ENCODE peak calls at places on chromosomes 3 and 15, in seven cellular contexts. M is RWPE2, N is right lobe of liver, A is K562, K is lower lobe of right lung, V is heart left ventricle, Q is body of pancreas. U is an unnamed sample.

GRCh38 chr3:170724599-170724998 is 138.7 kb upstream of the SLC7A14 start:
- ATAC-seq in M (no peak), N (no peak), A (no peak), K (no peak), V (no peak), Q (no peak), U (peak; percentile 63)

GRCh38 chr3:150830094-150830681 is 67.2 kb upstream of the SIAH2 start:
- ATAC-seq in M (peak; percentile 38), N (no peak), A (peak; percentile 92), K (no peak), V (no peak), Q (no peak), U (no peak)

GRCh38 chr3:18499256-18499655 is 74.1 kb upstream of the SATB1 start:
- ATAC-seq in M (no peak), N (no peak), A (no peak), K (no peak), V (no peak), Q (no peak), U (no peak)

GRCh38 chr3:139074565-139075115 is 29.9 kb upstream of the PRR23C start:
- ATAC-seq in M (no peak), N (no peak), A (no peak), K (no peak), V (no peak), Q (no peak), U (no peak)

GRCh38 chr15:69469467-69470191 is 17.0 kb downstream of the RPLP1 start:
- ATAC-seq in M (peak; percentile 49), N (no peak), A (peak; percentile 64), K (no peak), V (no peak), Q (no peak), U (no peak)

GRCh38 chr15:85000189-85000864 is 18.7 kb downstream of the PDE8A start:
- ATAC-seq in M (no peak), N (peak; percentile 86), A (peak; percentile 40), K (peak; percentile 26), V (peak; percentile 54), Q (peak; percentile 27), U (no peak)

GRCh38 chr3:20225769-20226168 is 39.8 kb upstream of the SGO1 start:
- ATAC-seq in M (peak; percentile 58), N (peak; percentile 86), A (peak; percentile 97), K (no peak), V (no peak), Q (peak; percentile 78), U (no peak)

GRCh38 chr3:100089802-100090668 is 24.3 kb downstream of the FILIP1L start:
- ATAC-seq in M (peak; percentile 68), N (no peak), A (peak; percentile 96), K (peak; percentile 55), V (peak; percentile 69), Q (peak; percentile 53), U (peak; percentile 60)

GRCh38 chr3:12879191-12879815 is 37.9 kb upstream of the RPL32 start:
- ATAC-seq in M (no peak), N (peak; percentile 23), A (peak; percentile 42), K (no peak), V (no peak), Q (no peak), U (no peak)

GRCh38 chr15:85722789-85723188 is 71.9 kb downstream of the KLHL25 start:
- ATAC-seq in M (no peak), N (no peak), A (no peak), K (no peak), V (peak; percentile 53), Q (no peak), U (no peak)

GRCh38 chr3:165459924-165460540 is 263.8 kb upstream of the SLITRK3 start:
- ATAC-seq in M (peak; percentile 39), N (no peak), A (no peak), K (no peak), V (no peak), Q (no peak), U (no peak)

GRCh38 chr3:69660631-69661030 is 78.6 kb upstream of the MITF start:
- ATAC-seq in M (no peak), N (peak; percentile 28), A (no peak), K (no peak), V (no peak), Q (no peak), U (no peak)

GRCh38 chr15:69556344-69556743 is 103.7 kb downstream of the RPLP1 start:
- ATAC-seq in M (no peak), N (peak; percentile 66), A (no peak), K (no peak), V (no peak), Q (no peak), U (no peak)

GRCh38 chr3:114527036-114527644 is 233.3 kb downstream of the TIGIT start:
- ATAC-seq in M (peak; percentile 48), N (peak; percentile 66), A (no peak), K (no peak), V (peak; percentile 27), Q (no peak), U (no peak)

GRCh38 chr3:172033392-172033791 is 6.0 kb upstream of the FNDC3B start:
- ATAC-seq in M (no peak), N (peak; percentile 40), A (no peak), K (peak; percentile 57), V (no peak), Q (no peak), U (no peak)

GRCh38 chr15:41903782-41904181 is 9.9 kb upstream of the SPTBN5 start:
- ATAC-seq in M (no peak), N (no peak), A (no peak), K (no peak), V (peak; percentile 40), Q (no peak), U (no peak)

GRCh38 chr3:144948711-144949110 is 977.1 kb downstream of the DIPK2A start:
- ATAC-seq in M (no peak), N (no peak), A (no peak), K (no peak), V (no peak), Q (no peak), U (no peak)

GRCh38 chr3:190580443-190580842 is 66.6 kb downstream of the IL1RAP start:
- ATAC-seq in M (no peak), N (peak; percentile 55), A (no peak), K (no peak), V (no peak), Q (no peak), U (no peak)

GRCh38 chr15:65766422-65767263 is 25.4 kb downstream of the DENND4A start:
- ATAC-seq in M (peak; percentile 60), N (peak; percentile 79), A (no peak), K (no peak), V (no peak), Q (peak; percentile 95), U (no peak)

GRCh38 chr15:79952329-79952728 is 18.7 kb downstream of the BCL2A1 start:
- ATAC-seq in M (no peak), N (peak; percentile 18), A (no peak), K (peak; percentile 84), V (peak; percentile 34), Q (no peak), U (no peak)

GRCh38 chr3:185460719-185461350 is 38.0 kb downstream of the TMEM41A start:
- ATAC-seq in M (no peak), N (no peak), A (peak; percentile 76), K (no peak), V (no peak), Q (no peak), U (no peak)

GRCh38 chr3:155745795-155746550 is 1.1 kb upstream of the PLCH1 start:
- ATAC-seq in M (no peak), N (no peak), A (peak; percentile 50), K (peak; percentile 48), V (peak; percentile 30), Q (peak; percentile 23), U (peak; percentile 34)

DNA sequence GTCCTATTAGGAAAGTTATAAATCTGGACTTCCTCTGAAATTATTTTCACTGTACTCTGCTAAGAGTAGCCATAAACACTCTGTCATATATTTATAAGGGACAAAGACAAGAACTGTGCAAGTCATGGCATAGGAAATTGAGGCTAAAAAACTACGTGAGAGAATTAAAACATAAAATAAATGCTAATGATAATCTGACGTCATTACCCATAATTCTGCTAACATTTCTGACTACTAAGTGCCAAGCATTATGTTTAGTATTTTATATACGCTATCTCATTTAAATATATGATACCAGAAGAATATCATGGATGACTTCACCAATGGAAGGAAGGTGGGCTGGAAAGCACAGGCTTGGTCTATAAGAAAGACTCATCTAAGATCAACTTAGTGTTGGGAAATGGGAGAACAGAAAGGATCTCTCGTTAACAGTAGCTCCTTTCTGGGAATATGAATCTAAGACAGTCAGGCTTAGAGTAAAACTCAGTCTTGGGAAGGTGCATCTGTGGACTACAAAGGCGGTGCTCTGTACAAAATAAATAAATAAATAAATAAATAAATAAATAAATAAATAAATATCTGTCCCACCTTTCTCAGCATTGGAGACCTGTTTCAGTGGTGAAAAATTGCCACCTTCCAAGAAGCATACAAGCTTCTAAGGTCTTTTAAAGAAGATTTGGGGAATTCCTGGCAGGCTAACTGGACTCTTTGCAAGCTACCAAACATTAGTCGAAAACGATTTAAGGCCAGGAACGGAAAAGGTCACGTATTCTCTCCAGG is 267.4 kb downstream of the CGGBP1 start:
- ATAC-seq in M (no peak), N (no peak), A (no peak), K (no peak), V (no peak), Q (no peak), U (no peak)
- H3K4me3 ChIP-seq in M (no peak overlapping the region), N (no peak overlapping the region), A (peak overlapping the region; percentile 76), K (peak overlapping the region; percentile 51), V (peak overlapping the region; percentile 60), Q (no peak overlapping the region), U (no peak overlapping the region)

GRCh38 chr3:62604301-62604700 is 231.0 kb upstream of the FEZF2 start:
- ATAC-seq in M (peak; percentile 75), N (no peak), A (no peak), K (peak; percentile 22), V (no peak), Q (no peak), U (no peak)
- H3K9me3 ChIP-seq in M (no peaks in the 10 kb centered on the region), N (no peaks in the 10 kb centered on the region), A (no peaks in the 10 kb centered on the region), K (no peaks in the 10 kb centered on the region), V (no peaks in the 10 kb centered on the region), Q (no peaks in the 10 kb centered on the region), U (no peaks in the 10 kb centered on the region)

DNA sequence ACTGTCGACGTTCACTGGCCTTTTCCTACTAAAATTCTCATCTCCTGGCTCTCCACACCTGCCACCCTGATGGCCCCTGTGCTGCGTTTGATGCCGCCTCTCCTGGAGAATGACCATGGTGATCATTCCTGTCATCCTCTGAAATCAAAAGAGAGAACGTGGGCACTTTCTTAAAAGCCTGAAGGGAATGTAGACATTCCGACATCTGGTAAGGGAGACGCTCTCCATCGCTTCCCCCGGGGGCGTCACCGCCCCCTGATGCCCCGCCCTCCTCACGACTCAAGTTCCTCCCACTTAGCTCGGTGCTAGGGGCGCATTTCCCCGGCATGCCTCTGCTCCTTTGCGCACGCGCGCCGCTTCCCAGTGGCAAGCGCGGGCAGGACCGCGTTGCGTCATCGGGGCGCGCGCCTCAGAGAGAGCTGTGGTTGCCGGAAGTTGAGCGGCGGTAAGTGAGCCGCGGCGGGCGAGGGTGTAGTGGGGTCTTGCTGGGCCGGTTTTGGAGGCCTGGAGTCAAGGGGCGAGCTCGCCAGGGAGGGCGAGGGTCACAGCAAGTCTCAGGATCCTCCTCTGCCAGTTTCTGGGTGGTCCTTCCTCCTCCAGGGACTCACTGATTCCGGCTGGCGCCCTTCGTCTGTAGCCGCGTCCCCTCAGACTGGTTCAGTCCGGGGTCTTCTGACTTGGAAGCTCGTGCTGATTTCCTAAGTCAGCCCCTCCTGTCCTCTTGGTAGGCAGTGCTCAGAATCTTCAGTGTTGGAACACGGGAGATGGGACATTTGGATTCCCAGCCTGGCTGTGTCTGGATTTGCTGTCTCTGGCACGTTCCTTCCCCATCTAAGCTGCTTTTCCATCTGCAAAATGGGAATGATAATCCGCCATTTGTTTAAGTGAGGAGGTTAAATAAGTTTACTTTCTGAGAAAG is at the start of gene ATG7:
- ATAC-seq in M (peak; percentile 92), N (peak; percentile 98), A (peak; percentile 99), K (peak; percentile 98), V (peak; percentile 100), Q (peak; percentile 99), U (peak; percentile 98)
- TF ChIP-seq CTCF in M (no peak), N (no peak), A (no peak), K (no peak), V (no peak), Q (no peak), U (peak; percentile 40)

GRCh38 chr3:48430359-48431101 is 644 bp upstream of the PLXNB1 start:
- ATAC-seq in M (no peak), N (peak; percentile 3), A (no peak), K (peak; percentile 46), V (no peak), Q (no peak), U (peak; percentile 3)
- H3K4me3 ChIP-seq in M (peak overlapping the region; percentile 84), N (peak overlapping the region; percentile 78), A (no peak overlapping the region), K (peak overlapping the region; percentile 86), V (no peak overlapping the region), Q (no peak overlapping the region), U (peak overlapping the region; percentile 97)